ENCODE peak calls at places on chromosomes 1 and 21, in ten cellular contexts. I is cardiac muscle cell, D is foreskin fibroblast, O is HFFc6, H is prostate gland, R is lower lobe of right lung, F is neural progenitor cell, N is astrocyte of the cerebellum, U is fibroblast of mammary gland, J is tibial nerve. A is an unnamed sample.

GRCh38 chr1:203169770-203170520 is 5.7 kb downstream of the MYBPH start:
- DNase-seq in R (no peak), H (no peak), U (no peak), N (no peak), O (no peak), J (no peak), I (no peak), F (no peak), D (no peak), A (no peak)

GRCh38 chr1:102015728-102016127 is 19.0 kb upstream of the OLFM3 start:
- DNase-seq in F (no peak), I (no peak), H (no peak), U (no peak), J (no peak), N (no peak), D (no peak), O (no peak), R (no peak), A (no peak)

GRCh38 chr1:245856944-245857531 is 650.0 kb downstream of the SMYD3 start:
- DNase-seq in H (no peak), F (no peak), J (no peak), U (peak), N (peak), O (peak), D (peak), I (peak), R (no peak), A (no peak)

GRCh38 chr1:109532365-109533136 is 7.1 kb upstream of the GPR61 start:
- DNase-seq in U (peak), R (peak), J (peak), H (peak), O (peak), F (peak), I (peak), D (peak), N (peak), A (peak)

GRCh38 chr1:107138767-107139445 is 1.9 kb upstream of the NTNG1 start:
- DNase-seq in O (peak), D (peak), I (no peak), J (no peak), U (peak), N (no peak), R (no peak), H (no peak), F (no peak), A (no peak)

GRCh38 chr1:90671736-90672135 is 45.4 kb downstream of the BARHL2 start:
- DNase-seq in N (no peak), R (no peak), F (no peak), O (no peak), J (no peak), H (no peak), U (no peak), D (no peak), I (no peak), A (no peak)

GRCh38 chr1:178944729-178945128 is 73.9 kb upstream of the ANGPTL1 start:
- DNase-seq in N (no peak), J (no peak), F (no peak), U (no peak), I (no peak), D (no peak), O (no peak), R (no peak), H (no peak), A (no peak)

GRCh38 chr1:204714861-204715511 is 29.4 kb upstream of the LRRN2 start:
- DNase-seq in H (no peak), O (no peak), R (no peak), J (no peak), N (no peak), D (no peak), F (peak), I (no peak), U (no peak), A (no peak)

GRCh38 chr1:92882817-92883216 is 51.0 kb downstream of the RPL5 start:
- DNase-seq in O (no peak), I (no peak), R (no peak), U (no peak), H (no peak), D (no peak), N (no peak), F (no peak), J (no peak), A (no peak)

GRCh38 chr1:61851849-61852692 is 109.8 kb downstream of the PATJ start:
- DNase-seq in O (peak), I (peak), J (peak), D (peak), F (peak), U (peak), R (no peak), H (peak), N (peak), A (no peak)

GRCh38 chr1:61157420-61157987 is 75.1 kb downstream of the NFIA start:
- DNase-seq in U (peak), D (peak), F (no peak), H (no peak), R (no peak), J (no peak), O (peak), N (peak), I (peak), A (no peak)

GRCh38 chr1:158998781-158999161 is 10.9 kb upstream of the IFI16 start:
- DNase-seq in D (peak), R (peak), N (no peak), J (peak), H (peak), I (peak), F (peak), O (peak), U (peak), A (no peak)

GRCh38 chr1:97501628-97502027 is 419.2 kb downstream of the DPYD start:
- DNase-seq in R (no peak), F (no peak), D (no peak), O (no peak), H (no peak), N (no peak), U (no peak), J (no peak), I (no peak), A (no peak)

GRCh38 chr1:233614173-233614742 is 352 bp downstream of the KCNK1 start:
- DNase-seq in U (peak), D (peak), O (no peak), F (peak), N (peak), R (peak), J (no peak), I (peak), H (peak), A (no peak)

GRCh38 chr1:39061951-39062350 is 35.8 kb downstream of the NDUFS5 start:
- DNase-seq in R (no peak), U (peak), F (no peak), J (no peak), I (no peak), O (peak), D (peak), N (no peak), H (no peak), A (no peak)

GRCh38 chr1:181643631-181644030 is 160.3 kb downstream of the CACNA1E start:
- DNase-seq in D (no peak), F (no peak), J (no peak), R (no peak), I (no peak), U (no peak), O (no peak), N (no peak), H (no peak), A (no peak)

GRCh38 chr1:230157409-230158390 is 90.7 kb downstream of the GALNT2 start:
- DNase-seq in R (no peak), H (no peak), U (no peak), I (no peak), N (no peak), F (no peak), O (no peak), J (no peak), D (peak), A (no peak)

GRCh38 chr1:230681599-230681998 is 32.3 kb downstream of the AGT start:
- DNase-seq in I (peak), F (no peak), U (peak), D (peak), N (peak), H (peak), R (no peak), O (peak), J (no peak), A (no peak)

GRCh38 chr1:22789356-22789994 is 78.8 kb downstream of the EPHB2 start:
- DNase-seq in O (no peak), J (no peak), H (no peak), I (no peak), F (no peak), N (no peak), R (no peak), D (peak), U (no peak), A (no peak)

GRCh38 chr1:50352428-50352827 is 70.8 kb downstream of the DMRTA2 start:
- DNase-seq in D (no peak), F (no peak), U (peak), N (no peak), J (no peak), I (peak), H (no peak), O (no peak), R (no peak), A (no peak)

GRCh38 chr1:154999651-155000474 is 2.7 kb upstream of the ZBTB7B start:
- DNase-seq in U (no peak), J (no peak), H (peak), R (no peak), D (peak), O (no peak), I (no peak), N (no peak), F (peak), A (no peak)

GRCh38 chr1:154996966-154997701 is 3.7 kb downstream of the LENEP start:
- DNase-seq in I (no peak), J (no peak), O (no peak), U (no peak), F (no peak), R (no peak), D (no peak), N (no peak), H (no peak), A (peak)

GRCh38 chr1:155000475-155000724 is 2.2 kb upstream of the ZBTB7B start:
- DNase-seq in J (no peak), H (peak), F (no peak), O (no peak), R (peak), N (no peak), D (no peak), I (no peak), U (no peak), A (no peak)

GRCh38 chr1:154998818-154999650 is 3.6 kb upstream of the ZBTB7B start:
- DNase-seq in N (peak), H (peak), I (peak), U (peak), J (no peak), D (peak), F (peak), R (peak), O (peak), A (no peak)

DNA sequence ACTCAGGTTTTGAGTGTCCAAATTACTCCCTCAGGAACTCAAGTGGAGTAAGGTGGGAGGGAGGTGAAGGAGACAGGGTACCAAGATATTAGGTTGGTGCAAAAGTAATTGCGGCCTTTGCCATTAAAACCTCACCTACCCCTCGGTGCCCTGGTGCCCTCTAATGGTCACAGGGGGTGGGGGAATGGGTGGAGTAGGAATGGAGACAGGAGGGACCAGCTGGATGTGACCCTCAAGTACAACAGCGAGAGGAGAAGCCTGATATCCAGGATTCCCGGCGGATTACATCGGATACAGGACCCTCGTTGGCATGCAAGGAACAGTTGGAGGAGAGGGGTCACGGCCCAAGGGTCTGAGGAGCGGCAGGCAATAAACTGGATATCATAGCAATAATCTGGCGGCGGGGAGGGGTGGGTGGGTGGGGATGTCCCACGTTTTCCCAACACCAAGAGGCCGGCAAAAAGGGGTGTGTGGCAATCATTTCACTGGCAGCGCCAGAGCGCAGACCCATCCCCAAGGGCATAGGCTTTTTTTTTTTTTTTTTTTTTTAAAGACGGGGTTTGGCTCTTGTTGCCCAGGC is 4.3 kb upstream of the ZBTB7B start:
- DNase-seq in D (no peak), H (no peak), J (no peak), U (no peak), N (no peak), O (no peak), R (no peak), I (no peak), F (no peak), A (no peak)
- TF ChIP-seq CTCF in D (no peak), H (no peak), J (no peak), U (no peak), N (peak), O (no peak), R (no peak), I (peak), F (no peak), A (no peak)

DNA sequence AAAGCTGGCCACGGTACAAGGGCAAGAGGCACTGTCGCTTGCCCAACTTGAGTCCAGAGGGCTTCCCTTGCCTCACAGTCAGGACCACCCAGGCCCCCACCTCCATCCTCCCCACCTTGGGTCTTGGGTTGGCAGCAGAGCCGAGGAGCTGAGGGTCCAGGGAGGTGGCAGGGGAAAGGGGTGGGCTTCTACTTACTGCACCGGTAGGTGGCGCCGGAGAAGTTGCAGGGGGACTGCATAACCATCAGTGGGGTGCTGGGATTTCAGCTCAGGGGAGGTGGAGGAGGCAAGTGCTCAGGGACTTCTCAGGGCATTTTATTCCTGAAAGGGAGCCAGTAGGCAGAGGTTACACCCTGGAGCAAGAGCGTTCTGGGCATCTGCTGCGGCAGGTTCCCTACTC is 44.0 kb downstream of the TRIM62 start:
- DNase-seq in J (no peak), F (peak), U (peak), D (peak), R (no peak), H (no peak), I (peak), O (no peak), N (no peak), A (no peak)
- TF ChIP-seq CTCF in J (peak), F (peak), U (peak), D (peak), R (peak), H (peak), I (peak), O (peak), N (peak), A (peak)

DNA sequence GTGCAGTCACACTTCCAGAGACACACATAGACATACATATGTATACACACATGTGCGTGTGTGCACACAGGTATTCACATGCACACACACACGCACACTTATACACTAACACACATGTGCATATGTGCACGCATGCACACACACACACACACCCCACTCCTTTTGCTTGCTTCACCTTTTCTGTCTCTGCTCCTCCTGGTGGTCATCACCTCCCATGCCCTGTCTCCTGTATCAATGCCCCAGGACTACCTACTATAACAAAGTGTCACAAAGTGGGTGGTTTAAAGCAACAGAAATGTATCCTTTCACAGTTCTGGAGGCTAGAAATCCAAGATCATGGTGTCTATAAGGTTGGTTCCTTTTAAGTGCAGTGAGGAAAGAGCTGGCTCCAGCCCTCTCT is 27.4 kb downstream of the ETS2 start:
- DNase-seq in R (no peak), U (no peak), O (no peak), F (no peak), I (no peak), J (no peak), H (no peak), N (no peak), D (no peak), A (no peak)
- TF ChIP-seq CTCF in R (no peak), U (peak), O (peak), F (peak), I (no peak), J (no peak), H (no peak), N (no peak), D (no peak), A (no peak)

GRCh38 chr1:43554444-43554992 is 23.8 kb downstream of the PTPRF start:
- DNase-seq in U (peak), J (no peak), H (no peak), D (peak), O (peak), N (no peak), R (no peak), F (peak), I (peak), A (no peak)
- TF ChIP-seq CTCF in U (peak), J (peak), H (peak), D (peak), O (peak), N (peak), R (peak), F (peak), I (peak), A (peak)

GRCh38 chr1:29033829-29034466 is 89.8 kb downstream of the TMEM200B start:
- DNase-seq in D (peak), F (peak), U (peak), O (peak), R (no peak), N (peak), J (no peak), I (peak), H (no peak), A (no peak)
- TF ChIP-seq CTCF in D (peak), F (peak), U (peak), O (peak), R (peak), N (peak), J (peak), I (peak), H (peak), A (peak)